ENCODE peak calls at places on chromosomes 4 and X, in four cellular contexts. One of them, this sample, is unnamed.

GRCh38 chr4:56410247-56410646 is 23.0 kb upstream of the AASDH start:
- DNase-seq in GM12878: no peak
- DNase-seq in H1: peak
- DNase-seq in HepG2: peak
- DNase-seq in this sample: peak

GRCh38 chrX:67545772-67546495 is 2.1 kb downstream of the AR start:
- DNase-seq in GM12878: no peak
- DNase-seq in H1: no peak
- DNase-seq in HepG2: no peak
- DNase-seq in this sample: no peak

GRCh38 chr4:26432419-26432818 is 57.9 kb downstream of the CCKAR start:
- DNase-seq in HepG2: no peak
- DNase-seq in H1: no peak
- DNase-seq in GM12878: no peak
- DNase-seq in this sample: no peak

GRCh38 chrX:1750267-1750666 is 135.4 kb downstream of the ASMT start:
- DNase-seq in H1: no peak
- DNase-seq in HepG2: no peak
- DNase-seq in GM12878: no peak
- DNase-seq in this sample: no peak

GRCh38 chr4:118280501-118281218 is 72.1 kb downstream of the PRSS12 start:
- DNase-seq in H1: no peak
- DNase-seq in HepG2: peak
- DNase-seq in GM12878: peak
- DNase-seq in this sample: peak

GRCh38 chr4:83320548-83320947 is 14.1 kb downstream of the HPSE start:
- DNase-seq in GM12878: no peak
- DNase-seq in H1: no peak
- DNase-seq in HepG2: no peak
- DNase-seq in this sample: no peak

GRCh38 chr4:72119946-72120345 is 88.1 kb downstream of the NPFFR2 start:
- DNase-seq in HepG2: no peak
- DNase-seq in GM12878: no peak
- DNase-seq in H1: no peak
- DNase-seq in this sample: peak

GRCh38 chr4:113673450-113673849 is 88.1 kb downstream of the CAMK2D start:
- DNase-seq in HepG2: no peak
- DNase-seq in GM12878: no peak
- DNase-seq in H1: peak
- DNase-seq in this sample: no peak

GRCh38 chrX:28542791-28543190 is 44.5 kb upstream of the IL1RAPL1 start:
- DNase-seq in HepG2: no peak
- DNase-seq in H1: no peak
- DNase-seq in GM12878: no peak
- DNase-seq in this sample: no peak

GRCh38 chrX:1564750-1565683 is 26.4 kb upstream of the AKAP17A start:
- DNase-seq in HepG2: no peak
- DNase-seq in H1: no peak
- DNase-seq in GM12878: no peak
- DNase-seq in this sample: no peak

GRCh38 chr4:157075811-157076577 is at the start of gene GLRB:
- DNase-seq in GM12878: no peak
- DNase-seq in HepG2: no peak
- DNase-seq in H1: no peak
- DNase-seq in this sample: no peak

GRCh38 chr4:81722229-81722900 is 250.7 kb upstream of the RASGEF1B start:
- DNase-seq in H1: no peak
- DNase-seq in HepG2: no peak
- DNase-seq in GM12878: no peak
- DNase-seq in this sample: no peak

GRCh38 chrX:41108007-41108683 is 22.9 kb downstream of the USP9X start:
- DNase-seq in GM12878: no peak
- DNase-seq in H1: no peak
- DNase-seq in HepG2: no peak
- DNase-seq in this sample: no peak

GRCh38 chr4:183798249-183798920 is 106.7 kb upstream of the STOX2 start:
- DNase-seq in GM12878: no peak
- DNase-seq in H1: no peak
- DNase-seq in HepG2: no peak
- DNase-seq in this sample: no peak

GRCh38 chrX:118657413-118657812 is 70.0 kb upstream of the IL13RA1 start:
- DNase-seq in GM12878: no peak
- DNase-seq in H1: no peak
- DNase-seq in HepG2: no peak
- DNase-seq in this sample: no peak

DNA sequence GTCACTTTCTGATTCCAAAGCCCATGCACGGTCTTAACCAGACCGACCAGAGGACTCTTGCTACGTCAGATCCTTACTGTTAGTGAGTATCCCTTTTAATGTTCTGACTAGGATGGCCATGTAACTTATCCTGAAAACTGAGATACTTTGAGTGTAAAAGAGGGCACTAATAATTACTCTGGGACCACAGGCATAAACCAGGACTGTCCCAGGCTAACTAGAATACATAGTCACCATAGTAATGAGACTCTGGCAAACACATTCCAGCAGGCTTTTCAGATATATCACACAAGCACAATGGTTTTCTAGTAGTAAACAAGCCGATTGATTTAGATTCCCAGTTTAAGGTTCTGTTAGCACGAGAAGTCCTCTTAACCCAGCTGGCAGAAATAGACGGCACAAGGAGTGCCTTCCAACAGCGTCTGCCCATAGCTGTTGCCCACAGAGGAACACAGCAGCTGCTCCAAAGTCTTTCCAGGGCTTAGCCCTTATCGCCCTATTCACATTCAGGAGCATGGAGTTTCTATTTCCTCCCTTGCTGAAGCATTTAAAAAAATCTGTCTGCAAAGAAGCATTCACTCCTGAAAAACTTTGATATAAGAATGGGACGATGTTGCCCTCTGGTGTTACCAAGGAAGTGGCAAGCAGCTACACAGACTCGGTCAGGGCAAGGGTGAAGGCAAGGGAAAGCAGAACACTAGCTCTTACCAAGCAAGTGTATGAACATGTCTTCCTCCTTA is 92.4 kb downstream of the CXCL13 start:
- DNase-seq in GM12878: no peak
- DNase-seq in H1: no peak
- DNase-seq in HepG2: peak
- DNase-seq in this sample: peak
- TF ChIP-seq YY1 in GM12878: no peak
- TF ChIP-seq YY1 in H1: no peak
- TF ChIP-seq YY1 in HepG2: no peak
- TF ChIP-seq YY1 in this sample: no peak

GRCh38 chr4:122647656-122648055 is 26.8 kb upstream of the IL21 start:
- DNase-seq in HepG2: no peak
- DNase-seq in H1: no peak
- DNase-seq in GM12878: no peak
- DNase-seq in this sample: no peak

GRCh38 chr4:122658377-122658776 is 37.5 kb upstream of the IL21 start:
- DNase-seq in HepG2: no peak
- DNase-seq in GM12878: no peak
- DNase-seq in H1: no peak
- DNase-seq in this sample: no peak

GRCh38 chr4:122650148-122650547 is 29.3 kb upstream of the IL21 start:
- DNase-seq in H1: no peak
- DNase-seq in HepG2: no peak
- DNase-seq in GM12878: no peak
- DNase-seq in this sample: no peak

DNA sequence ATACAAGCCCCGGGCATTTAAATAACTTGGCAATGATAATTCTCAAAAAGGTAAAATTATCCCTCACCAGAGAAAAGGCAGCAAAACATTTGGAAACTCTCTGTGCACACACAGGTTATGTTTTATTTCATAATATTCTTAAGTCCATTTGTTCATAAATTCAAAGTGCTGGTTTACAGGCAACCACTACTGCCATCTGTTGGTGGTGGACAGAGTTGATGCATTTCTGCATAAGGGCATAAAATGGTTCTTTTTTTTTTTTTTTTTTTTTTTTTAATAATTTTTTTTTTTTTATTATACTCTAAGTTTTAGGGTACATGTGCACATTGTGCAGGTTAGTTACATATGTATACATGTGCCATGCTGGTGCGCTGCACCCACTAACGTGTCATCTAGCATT is 31.5 kb upstream of the IL21 start:
- DNase-seq in HepG2: peak
- DNase-seq in H1: no peak
- DNase-seq in GM12878: no peak
- DNase-seq in this sample: peak
- TF ChIP-seq SUZ12 in HepG2: no peak
- TF ChIP-seq SUZ12 in H1: no peak
- TF ChIP-seq SUZ12 in GM12878: no peak
- TF ChIP-seq SUZ12 in this sample: no peak

DNA sequence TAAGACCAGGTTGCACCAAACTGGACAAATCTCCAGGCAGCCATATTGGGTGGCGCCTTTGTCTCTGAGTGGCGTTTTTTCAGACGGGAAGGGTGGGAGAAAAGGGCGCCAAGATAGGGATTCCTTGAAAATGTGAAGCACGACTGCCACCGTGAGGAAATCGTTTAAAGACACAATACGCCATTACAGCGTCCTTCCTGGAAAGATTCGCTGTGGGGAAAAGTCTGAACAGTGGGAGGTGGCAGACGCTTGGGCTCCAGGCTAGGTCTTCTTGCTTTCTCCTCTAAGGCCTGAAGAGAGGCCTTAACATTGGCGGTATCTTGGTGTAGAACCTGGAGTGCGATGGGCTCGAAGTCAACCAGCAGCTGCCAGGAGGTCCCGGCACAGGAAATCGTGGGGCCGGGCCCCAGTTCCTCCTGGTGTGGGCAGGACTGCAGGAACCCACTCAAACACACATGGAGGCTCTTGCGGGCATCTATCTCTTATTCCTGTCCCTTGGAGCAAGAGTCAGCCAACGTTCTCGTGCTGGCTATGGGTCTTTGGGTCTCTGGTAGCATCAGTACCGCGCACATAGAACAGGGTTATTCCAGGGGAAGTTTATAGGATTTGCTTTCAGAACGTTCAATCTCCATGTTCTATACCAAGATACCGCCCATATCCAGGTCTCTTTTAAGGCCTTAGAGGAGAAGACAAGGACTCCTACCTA is 208.8 kb downstream of the OR13H1 start:
- DNase-seq in GM12878: peak
- DNase-seq in HepG2: no peak
- DNase-seq in H1: no peak
- DNase-seq in this sample: no peak
- H3K9ac ChIP-seq in GM12878: peak
- H3K9ac ChIP-seq in HepG2: no peak
- H3K9ac ChIP-seq in H1: no peak
- H3K9ac ChIP-seq in this sample: no peak

DNA sequence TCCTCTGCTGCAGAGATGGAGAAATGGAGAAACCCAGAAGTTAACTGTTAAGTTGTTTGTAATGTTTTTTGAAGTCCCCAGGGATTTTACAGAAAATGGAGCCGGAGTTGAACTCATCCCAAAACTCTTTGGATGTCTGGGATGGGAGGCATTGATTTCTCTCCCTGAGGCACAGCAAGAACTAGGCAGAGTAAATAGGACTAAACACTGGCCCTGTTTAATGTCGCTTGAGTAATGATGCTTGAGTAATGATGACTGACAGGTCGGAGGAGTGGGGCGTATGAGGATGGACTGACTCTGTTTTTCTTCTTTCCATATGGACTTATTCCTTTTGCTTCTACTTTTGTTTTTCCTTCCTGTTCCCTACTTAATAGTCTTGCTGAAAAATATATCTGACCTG is 69.9 kb downstream of the ARHGAP10 start:
- DNase-seq in H1: no peak
- DNase-seq in GM12878: no peak
- DNase-seq in HepG2: no peak
- DNase-seq in this sample: no peak
- TF ChIP-seq YY1 in H1: no peak
- TF ChIP-seq YY1 in GM12878: no peak
- TF ChIP-seq YY1 in HepG2: no peak
- TF ChIP-seq YY1 in this sample: no peak

GRCh38 chr4:10161840-10162239 is 45.2 kb upstream of the WDR1 start:
- DNase-seq in HepG2: no peak
- DNase-seq in H1: no peak
- DNase-seq in GM12878: no peak
- DNase-seq in this sample: no peak

GRCh38 chr4:10160280-10160856 is 43.8 kb upstream of the WDR1 start:
- DNase-seq in H1: no peak
- DNase-seq in HepG2: peak
- DNase-seq in GM12878: no peak
- DNase-seq in this sample: no peak

GRCh38 chr4:10159671-10160070 is 43.1 kb upstream of the WDR1 start:
- DNase-seq in HepG2: no peak
- DNase-seq in H1: no peak
- DNase-seq in GM12878: no peak
- DNase-seq in this sample: no peak

GRCh38 chr4:10162341-10163000 is 45.9 kb upstream of the WDR1 start:
- DNase-seq in GM12878: no peak
- DNase-seq in HepG2: peak
- DNase-seq in H1: no peak
- DNase-seq in this sample: no peak

DNA sequence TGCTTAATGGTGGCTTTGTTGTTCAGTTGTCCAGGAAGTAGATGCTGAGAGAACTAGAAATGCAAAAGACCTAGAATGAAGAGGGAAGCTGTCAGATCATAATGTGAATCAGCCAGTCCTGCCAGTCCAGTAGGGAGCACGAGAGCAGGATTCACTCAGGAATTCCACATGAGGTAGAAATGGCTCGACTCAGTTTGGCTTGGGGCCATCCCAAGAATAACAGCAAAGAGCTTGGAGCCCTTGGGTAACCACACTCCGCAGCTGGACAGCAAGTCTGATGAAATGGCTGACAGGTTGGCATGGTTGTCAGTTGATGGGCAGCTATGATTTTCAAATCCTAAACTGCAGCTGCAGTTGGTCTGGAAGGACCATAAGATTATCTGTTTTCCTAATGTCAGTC is 44.5 kb upstream of the WDR1 start:
- DNase-seq in H1: no peak
- DNase-seq in GM12878: no peak
- DNase-seq in HepG2: no peak
- DNase-seq in this sample: no peak
- TF ChIP-seq SUZ12 in H1: no peak
- TF ChIP-seq SUZ12 in GM12878: no peak
- TF ChIP-seq SUZ12 in HepG2: no peak
- TF ChIP-seq SUZ12 in this sample: no peak

This sample was measured in NT2/D1.